ENCODE peak calls at places on chromosomes 13 and 19, in four cellular contexts. O, P, N and C are unnamed samples.

GRCh38 chr13:23378009-23378632 is 55.4 kb downstream of the SACS start:
- DNase-seq in N (no peak), O (peak; percentile 89), P (no peak), C (no peak)

GRCh38 chr13:48155850-48156249 is 60.9 kb upstream of the MED4 start:
- DNase-seq in P (no peak), N (no peak), O (peak; percentile 100), C (no peak)

GRCh38 chr13:97194473-97194872 is 27.7 kb upstream of the MBNL2 start:
- DNase-seq in O (peak; percentile 80), N (no peak), P (no peak), C (no peak)

GRCh38 chr13:33838567-33839131 is 20.7 kb downstream of the RFC3 start:
- DNase-seq in O (no peak), N (no peak), P (no peak), C (no peak)

GRCh38 chr13:23518231-23518630 is 52.0 kb upstream of the TNFRSF19 start:
- DNase-seq in O (no peak), P (no peak), N (no peak), C (no peak)

GRCh38 chr19:42488783-42489521 is 39.3 kb downstream of the CEACAM1 start:
- DNase-seq in P (no peak), O (no peak), N (no peak), C (no peak)

GRCh38 chr19:54792814-54793213 is 10.6 kb upstream of the KIR2DL4 start:
- DNase-seq in O (no peak), N (no peak), P (no peak), C (no peak)

GRCh38 chr19:3459322-3459881 is 20.9 kb downstream of the SMIM24 start:
- DNase-seq in P (peak; percentile 51), O (no peak), N (peak; percentile 91), C (no peak)

GRCh38 chr13:33651766-33652165 is 166.2 kb upstream of the RFC3 start:
- DNase-seq in O (no peak), P (no peak), N (no peak), C (no peak)

GRCh38 chr19:38012290-38012689 is 105.3 kb downstream of the SIPA1L3 start:
- DNase-seq in O (no peak), P (no peak), N (no peak), C (no peak)

GRCh38 chr19:12834976-12835757 is 788 bp upstream of the RTBDN start:
- DNase-seq in P (no peak), N (no peak), O (no peak), C (no peak)

GRCh38 chr13:50991624-50992610 is 82.3 kb downstream of the RNASEH2B start:
- DNase-seq in N (no peak), P (no peak), O (no peak), C (no peak)

GRCh38 chr19:13366529-13367143 is 139.6 kb downstream of the CACNA1A start:
- DNase-seq in O (peak; percentile 18), P (no peak), N (no peak), C (no peak)

GRCh38 chr19:8654591-8655339 is 24.3 kb downstream of the NFILZ start:
- DNase-seq in P (no peak), N (peak; percentile 41), O (peak; percentile 3), C (peak; percentile 67)

GRCh38 chr19:46494936-46495788 is 505 bp downstream of the PNMA8B start:
- DNase-seq in P (no peak), N (no peak), O (no peak), C (no peak)

GRCh38 chr13:59946924-59947323 is 216.8 kb downstream of the DIAPH3 start:
- DNase-seq in O (no peak), P (no peak), N (no peak), C (no peak)

GRCh38 chr19:55257461-55258411 is 1.1 kb downstream of the PPP6R1 start:
- DNase-seq in N (no peak), P (no peak), O (no peak), C (no peak)

GRCh38 chr19:45469835-45470146 is 2.0 kb downstream of the FOSB start:
- DNase-seq in N (no peak), P (no peak), O (no peak), C (no peak)

GRCh38 chr13:109751477-109751876 is 34.9 kb downstream of the IRS2 start:
- DNase-seq in O (no peak), N (no peak), P (no peak), C (no peak)

DNA sequence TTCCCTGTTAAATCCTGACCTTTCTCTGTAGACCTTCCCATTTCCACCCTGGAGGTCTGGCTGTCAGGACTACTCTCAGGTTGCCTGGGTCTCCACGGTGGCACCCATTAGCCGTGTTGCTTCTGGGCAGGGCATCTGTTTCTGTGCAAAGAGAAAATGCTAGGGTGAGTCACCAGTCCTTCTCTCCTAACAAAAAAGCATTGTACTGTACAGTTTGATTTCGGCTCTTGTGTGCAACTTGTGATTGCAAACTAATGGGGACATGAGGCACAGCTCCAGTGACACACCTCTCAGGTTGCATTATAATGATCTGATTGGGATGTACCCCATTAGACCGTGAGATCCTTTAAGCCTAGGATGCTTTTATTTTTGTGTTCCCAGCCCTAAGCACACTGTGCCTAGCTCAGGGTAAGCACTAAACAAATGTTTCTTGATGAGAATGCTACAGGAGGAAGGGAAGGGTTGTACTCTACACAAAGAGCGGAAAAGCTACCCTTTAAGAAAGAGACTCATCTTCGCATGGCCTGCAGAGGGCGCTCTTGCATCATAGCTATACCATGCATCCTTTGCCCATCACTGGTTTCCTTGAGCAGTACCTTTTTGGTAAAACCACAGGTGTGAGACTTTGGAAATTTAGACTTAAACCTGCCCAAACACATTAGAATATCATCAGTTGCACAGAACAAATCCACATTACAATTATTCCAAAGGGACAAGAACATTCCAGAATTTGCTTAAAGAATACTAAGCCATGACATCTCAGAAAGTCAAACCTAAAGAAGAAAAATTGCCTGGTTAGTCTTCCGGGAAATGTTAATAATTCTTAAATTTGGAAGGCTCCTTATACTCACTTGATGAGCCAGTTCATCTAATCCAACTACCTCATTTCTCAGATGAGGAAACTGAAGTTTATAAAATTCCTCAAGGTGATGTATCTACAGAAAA is 20.3 kb upstream of the TRIM13 start:
- DNase-seq in N (peak; percentile 56), O (peak; percentile 66), P (peak; percentile 68), C (peak; percentile 69)
- TF ChIP-seq CTCF in N (peak; percentile 90), O (peak; percentile 88), P (peak; percentile 64), C (peak; percentile 87)

GRCh38 chr13:100674848-100675659 is 459 bp upstream of the TMTC4 start:
- DNase-seq in O (peak; percentile 89), N (peak; percentile 100), P (peak; percentile 99), C (peak; percentile 99)
- TF ChIP-seq CTCF in O (peak; percentile 57), N (peak; percentile 44), P (no peak), C (peak; percentile 26)

GRCh38 chr19:15672580-15673175 is at the start of gene CYP4F12:
- DNase-seq in O (peak; percentile 17), P (peak; percentile 55), N (peak; percentile 87), C (no peak)

GRCh38 chr19:15671237-15671636 is 1.6 kb upstream of the CYP4F12 start:
- DNase-seq in P (no peak), N (no peak), O (no peak), C (no peak)

GRCh38 chr19:15671891-15672579 is 852 bp upstream of the CYP4F12 start:
- DNase-seq in P (no peak), N (no peak), O (no peak), C (no peak)

GRCh38 chr19:15666883-15667282 is 6.0 kb upstream of the CYP4F12 start:
- DNase-seq in N (no peak), P (no peak), O (no peak), C (no peak)

DNA sequence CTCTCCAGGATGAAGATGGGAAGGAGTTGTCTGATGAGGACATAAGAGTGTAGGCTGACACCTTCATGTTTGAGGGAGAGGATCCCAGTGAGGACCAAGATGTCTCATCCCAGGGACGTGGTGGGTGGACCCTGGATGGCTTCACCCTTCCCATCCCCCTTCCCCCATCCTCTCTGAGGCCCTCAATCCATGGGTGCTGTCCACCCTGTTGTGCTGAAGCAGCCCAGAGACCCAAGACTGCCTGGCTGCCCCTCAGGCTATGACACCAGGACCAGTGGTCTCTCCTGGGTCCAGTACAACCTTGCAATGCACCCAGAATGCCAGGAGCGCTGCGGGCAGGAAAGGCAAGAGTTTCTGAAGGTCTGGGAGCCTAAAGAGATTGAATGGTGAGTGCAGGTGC is 3.4 kb upstream of the CYP4F12 start:
- DNase-seq in P (no peak), N (no peak), O (no peak), C (no peak)
- TF ChIP-seq CTCF in P (no peak), N (no peak), O (no peak), C (no peak)

GRCh38 chr19:50720921-50721291 is 1.3 kb upstream of the SHANK1 start:
- DNase-seq in P (no peak), N (no peak), O (peak; percentile 30), C (no peak)
- TF ChIP-seq CTCF in P (no peak), N (no peak), O (no peak), C (no peak)

GRCh38 chr19:11381535-11382369 is 2.4 kb downstream of the EPOR start:
- DNase-seq in P (no peak), O (peak; percentile 36), N (peak; percentile 76), C (peak; percentile 77)
- TF ChIP-seq CTCF in P (no peak), O (peak; percentile 2), N (no peak), C (no peak)